ENCODE peak calls at places on chromosomes 5 and 9, in ten cellular contexts. One of them, this sample, is unnamed.

GRCh38 chr5:110027527-110028322 is 338.0 kb downstream of the MAN2A1 start:
- DNase-seq in NCI-H2081: no peak
- DNase-seq in NT2/D1: no peak
- DNase-seq in non-pigmented ciliary epithelial cell: no peak
- DNase-seq in BE2C: no peak
- DNase-seq in MV-4-11: no peak
- DNase-seq in fibroblast of pulmonary artery: peak
- DNase-seq in GM04503: no peak
- DNase-seq in choroid plexus epithelial cell: peak
- DNase-seq in SK-N-SH: no peak
- DNase-seq in this sample: no peak

GRCh38 chr9:86938780-86939179 is 8.5 kb downstream of the GAS1 start:
- DNase-seq in BE2C: no peak
- DNase-seq in MV-4-11: no peak
- DNase-seq in SK-N-SH: no peak
- DNase-seq in NCI-H2081: no peak
- DNase-seq in NT2/D1: no peak
- DNase-seq in fibroblast of pulmonary artery: no peak
- DNase-seq in non-pigmented ciliary epithelial cell: no peak
- DNase-seq in choroid plexus epithelial cell: no peak
- DNase-seq in GM04503: no peak
- DNase-seq in this sample: no peak

GRCh38 chr5:54063817-54064216 is 246.6 kb downstream of the ARL15 start:
- DNase-seq in NT2/D1: no peak
- DNase-seq in choroid plexus epithelial cell: peak
- DNase-seq in BE2C: no peak
- DNase-seq in non-pigmented ciliary epithelial cell: peak
- DNase-seq in MV-4-11: no peak
- DNase-seq in fibroblast of pulmonary artery: peak
- DNase-seq in SK-N-SH: no peak
- DNase-seq in NCI-H2081: no peak
- DNase-seq in GM04503: peak
- DNase-seq in this sample: no peak

GRCh38 chr5:122192883-122193496 is 63.6 kb downstream of the ZNF474 start:
- DNase-seq in SK-N-SH: peak
- DNase-seq in MV-4-11: peak
- DNase-seq in BE2C: peak
- DNase-seq in fibroblast of pulmonary artery: peak
- DNase-seq in choroid plexus epithelial cell: peak
- DNase-seq in NCI-H2081: peak
- DNase-seq in GM04503: no peak
- DNase-seq in NT2/D1: peak
- DNase-seq in non-pigmented ciliary epithelial cell: no peak
- DNase-seq in this sample: peak

GRCh38 chr5:110727025-110727314 is 499 bp upstream of the TMEM232 start:
- DNase-seq in MV-4-11: no peak
- DNase-seq in fibroblast of pulmonary artery: no peak
- DNase-seq in non-pigmented ciliary epithelial cell: no peak
- DNase-seq in GM04503: no peak
- DNase-seq in NCI-H2081: no peak
- DNase-seq in BE2C: no peak
- DNase-seq in choroid plexus epithelial cell: peak
- DNase-seq in SK-N-SH: no peak
- DNase-seq in NT2/D1: no peak
- DNase-seq in this sample: no peak

GRCh38 chr9:124392855-124393460 is 22.3 kb downstream of the PSMB7 start:
- DNase-seq in NCI-H2081: peak
- DNase-seq in non-pigmented ciliary epithelial cell: peak
- DNase-seq in BE2C: peak
- DNase-seq in MV-4-11: peak
- DNase-seq in fibroblast of pulmonary artery: peak
- DNase-seq in SK-N-SH: peak
- DNase-seq in GM04503: peak
- DNase-seq in NT2/D1: no peak
- DNase-seq in choroid plexus epithelial cell: peak
- DNase-seq in this sample: peak

GRCh38 chr9:97510797-97511761 is 9.6 kb downstream of the TMOD1 start:
- DNase-seq in MV-4-11: peak
- DNase-seq in choroid plexus epithelial cell: peak
- DNase-seq in BE2C: no peak
- DNase-seq in NT2/D1: no peak
- DNase-seq in GM04503: peak
- DNase-seq in fibroblast of pulmonary artery: peak
- DNase-seq in SK-N-SH: no peak
- DNase-seq in non-pigmented ciliary epithelial cell: peak
- DNase-seq in NCI-H2081: no peak
- DNase-seq in this sample: peak

GRCh38 chr5:80181618-80182211 is 74.1 kb downstream of the SERINC5 start:
- DNase-seq in GM04503: no peak
- DNase-seq in SK-N-SH: no peak
- DNase-seq in fibroblast of pulmonary artery: no peak
- DNase-seq in NT2/D1: no peak
- DNase-seq in MV-4-11: peak
- DNase-seq in BE2C: no peak
- DNase-seq in NCI-H2081: no peak
- DNase-seq in non-pigmented ciliary epithelial cell: no peak
- DNase-seq in choroid plexus epithelial cell: peak
- DNase-seq in this sample: peak

GRCh38 chr9:123763910-123764588 is 165.9 kb downstream of the DENND1A start:
- DNase-seq in NCI-H2081: no peak
- DNase-seq in non-pigmented ciliary epithelial cell: peak
- DNase-seq in GM04503: no peak
- DNase-seq in SK-N-SH: no peak
- DNase-seq in BE2C: no peak
- DNase-seq in MV-4-11: no peak
- DNase-seq in NT2/D1: no peak
- DNase-seq in choroid plexus epithelial cell: peak
- DNase-seq in fibroblast of pulmonary artery: peak
- DNase-seq in this sample: no peak

GRCh38 chr5:82274343-82275266 is 3.5 kb downstream of the RPS23 start:
- DNase-seq in NCI-H2081: no peak
- DNase-seq in NT2/D1: no peak
- DNase-seq in BE2C: peak
- DNase-seq in MV-4-11: peak
- DNase-seq in SK-N-SH: peak
- DNase-seq in non-pigmented ciliary epithelial cell: no peak
- DNase-seq in GM04503: no peak
- DNase-seq in choroid plexus epithelial cell: no peak
- DNase-seq in fibroblast of pulmonary artery: no peak
- DNase-seq in this sample: no peak

GRCh38 chr9:104961238-104961637 is 33.3 kb upstream of the ABCA1 start:
- DNase-seq in fibroblast of pulmonary artery: peak
- DNase-seq in NCI-H2081: no peak
- DNase-seq in non-pigmented ciliary epithelial cell: no peak
- DNase-seq in NT2/D1: peak
- DNase-seq in BE2C: peak
- DNase-seq in SK-N-SH: peak
- DNase-seq in GM04503: no peak
- DNase-seq in choroid plexus epithelial cell: peak
- DNase-seq in MV-4-11: peak
- DNase-seq in this sample: no peak

GRCh38 chr9:112006361-112007020 is 109.9 kb downstream of the UGCG start:
- DNase-seq in fibroblast of pulmonary artery: no peak
- DNase-seq in choroid plexus epithelial cell: peak
- DNase-seq in NCI-H2081: no peak
- DNase-seq in MV-4-11: no peak
- DNase-seq in non-pigmented ciliary epithelial cell: no peak
- DNase-seq in GM04503: no peak
- DNase-seq in NT2/D1: no peak
- DNase-seq in BE2C: no peak
- DNase-seq in SK-N-SH: no peak
- DNase-seq in this sample: no peak

GRCh38 chr5:132268698-132269551 is 11.4 kb downstream of the PDLIM4 start:
- DNase-seq in NCI-H2081: no peak
- DNase-seq in non-pigmented ciliary epithelial cell: no peak
- DNase-seq in GM04503: no peak
- DNase-seq in fibroblast of pulmonary artery: peak
- DNase-seq in NT2/D1: no peak
- DNase-seq in BE2C: peak
- DNase-seq in SK-N-SH: peak
- DNase-seq in choroid plexus epithelial cell: peak
- DNase-seq in MV-4-11: no peak
- DNase-seq in this sample: no peak

GRCh38 chr5:180090098-180090768 is 18.7 kb upstream of the RNF130 start:
- DNase-seq in fibroblast of pulmonary artery: peak
- DNase-seq in GM04503: no peak
- DNase-seq in NT2/D1: peak
- DNase-seq in choroid plexus epithelial cell: peak
- DNase-seq in MV-4-11: peak
- DNase-seq in SK-N-SH: peak
- DNase-seq in non-pigmented ciliary epithelial cell: no peak
- DNase-seq in NCI-H2081: peak
- DNase-seq in BE2C: peak
- DNase-seq in this sample: peak

GRCh38 chr5:25540628-25541027 is 895.9 kb upstream of the CDH10 start:
- DNase-seq in NCI-H2081: no peak
- DNase-seq in GM04503: no peak
- DNase-seq in non-pigmented ciliary epithelial cell: no peak
- DNase-seq in choroid plexus epithelial cell: no peak
- DNase-seq in fibroblast of pulmonary artery: no peak
- DNase-seq in MV-4-11: no peak
- DNase-seq in SK-N-SH: no peak
- DNase-seq in BE2C: no peak
- DNase-seq in NT2/D1: no peak
- DNase-seq in this sample: no peak

GRCh38 chr5:5335708-5336211 is 86.7 kb upstream of the ICE1 start:
- DNase-seq in BE2C: no peak
- DNase-seq in MV-4-11: no peak
- DNase-seq in fibroblast of pulmonary artery: peak
- DNase-seq in NCI-H2081: no peak
- DNase-seq in SK-N-SH: no peak
- DNase-seq in choroid plexus epithelial cell: peak
- DNase-seq in GM04503: no peak
- DNase-seq in NT2/D1: no peak
- DNase-seq in non-pigmented ciliary epithelial cell: no peak
- DNase-seq in this sample: no peak

GRCh38 chr5:1950708-1951103 is 68.0 kb upstream of the IRX4 start:
- DNase-seq in NT2/D1: no peak
- DNase-seq in MV-4-11: no peak
- DNase-seq in GM04503: no peak
- DNase-seq in non-pigmented ciliary epithelial cell: no peak
- DNase-seq in SK-N-SH: no peak
- DNase-seq in fibroblast of pulmonary artery: no peak
- DNase-seq in BE2C: no peak
- DNase-seq in choroid plexus epithelial cell: no peak
- DNase-seq in NCI-H2081: no peak
- DNase-seq in this sample: no peak

GRCh38 chr9:137189297-137190295 is 1.1 kb downstream of the SSNA1 start:
- DNase-seq in SK-N-SH: peak
- DNase-seq in NT2/D1: no peak
- DNase-seq in fibroblast of pulmonary artery: no peak
- DNase-seq in MV-4-11: no peak
- DNase-seq in non-pigmented ciliary epithelial cell: no peak
- DNase-seq in choroid plexus epithelial cell: no peak
- DNase-seq in BE2C: no peak
- DNase-seq in NCI-H2081: no peak
- DNase-seq in GM04503: no peak
- DNase-seq in this sample: no peak

GRCh38 chr5:66382152-66382551 is 214.0 kb upstream of the MAST4 start:
- DNase-seq in BE2C: no peak
- DNase-seq in SK-N-SH: no peak
- DNase-seq in non-pigmented ciliary epithelial cell: no peak
- DNase-seq in NT2/D1: no peak
- DNase-seq in MV-4-11: no peak
- DNase-seq in NCI-H2081: no peak
- DNase-seq in choroid plexus epithelial cell: no peak
- DNase-seq in fibroblast of pulmonary artery: no peak
- DNase-seq in GM04503: no peak
- DNase-seq in this sample: no peak

GRCh38 chr9:137506702-137507171 is 43.5 kb downstream of the PNPLA7 start:
- DNase-seq in SK-N-SH: no peak
- DNase-seq in NCI-H2081: no peak
- DNase-seq in choroid plexus epithelial cell: no peak
- DNase-seq in NT2/D1: no peak
- DNase-seq in fibroblast of pulmonary artery: no peak
- DNase-seq in BE2C: no peak
- DNase-seq in GM04503: peak
- DNase-seq in MV-4-11: no peak
- DNase-seq in non-pigmented ciliary epithelial cell: no peak
- DNase-seq in this sample: no peak

GRCh38 chr5:160029540-160030139 is 20.7 kb downstream of the TTC1 start:
- DNase-seq in NT2/D1: no peak
- DNase-seq in SK-N-SH: no peak
- DNase-seq in choroid plexus epithelial cell: no peak
- DNase-seq in GM04503: no peak
- DNase-seq in fibroblast of pulmonary artery: no peak
- DNase-seq in MV-4-11: no peak
- DNase-seq in NCI-H2081: no peak
- DNase-seq in non-pigmented ciliary epithelial cell: no peak
- DNase-seq in BE2C: no peak
- DNase-seq in this sample: no peak